ENCODE peak calls at places on chromosomes 1 and 21, in six cellular contexts. N is H9, Q is MM.1S, P is fibroblast of lung, M is mammary epithelial cell, D is K562. E is an unnamed sample.

GRCh38 chr1:2532485-2533160 is 2.6 kb upstream of the HES5 start:
- DNase-seq in N (no peak), M (no peak), Q (no peak), P (no peak), D (no peak), E (peak; percentile 60)

GRCh38 chr1:10195570-10195969 is 14.8 kb upstream of the KIF1B start:
- DNase-seq in Q (no peak), P (no peak), D (no peak), M (peak; percentile 70), N (no peak), E (no peak)

GRCh38 chr1:165439287-165439686 is 5.6 kb downstream of the RXRG start:
- DNase-seq in Q (no peak), P (no peak), N (peak; percentile 38), M (no peak), D (no peak), E (peak; percentile 52)

GRCh38 chr1:8443558-8444194 is 125.8 kb downstream of the SLC45A1 start:
- DNase-seq in Q (no peak), P (peak; percentile 37), N (peak; percentile 92), M (no peak), D (no peak), E (peak; percentile 66)

GRCh38 chr1:55816456-55816794 is 601.3 kb upstream of the USP24 start:
- DNase-seq in P (peak; percentile 81), Q (peak; percentile 88), M (peak; percentile 21), N (no peak), D (no peak), E (no peak)

GRCh38 chr21:46001821-46002681 is 20.5 kb downstream of the COL6A1 start:
- DNase-seq in Q (no peak), D (no peak), P (no peak), M (no peak), N (peak; percentile 21), E (no peak)

GRCh38 chr1:239212841-239213240 is 173.5 kb upstream of the CHRM3 start:
- DNase-seq in D (no peak), P (no peak), M (no peak), N (no peak), Q (no peak), E (no peak)

GRCh38 chr1:19341201-19342076 is 29.3 kb downstream of the SLC66A1 start:
- DNase-seq in M (peak; percentile 59), P (peak; percentile 72), Q (peak; percentile 69), N (peak; percentile 91), D (peak; percentile 91), E (peak; percentile 82)

GRCh38 chr1:178160736-178161475 is 67.0 kb downstream of the RASAL2 start:
- DNase-seq in M (no peak), P (no peak), D (no peak), N (no peak), Q (no peak), E (no peak)

GRCh38 chr1:155070721-155071556 is 7.4 kb downstream of the EFNA4 start:
- DNase-seq in M (no peak), Q (peak; percentile 80), P (peak; percentile 61), D (peak; percentile 86), N (peak; percentile 94), E (peak; percentile 95)

GRCh38 chr1:59769412-59770095 is 45.2 kb upstream of the HOOK1 start:
- DNase-seq in M (no peak), N (no peak), P (no peak), Q (no peak), D (no peak), E (no peak)

GRCh38 chr1:220810179-220810653 is 23.5 kb downstream of the MTARC1 start:
- DNase-seq in P (peak; percentile 84), N (peak; percentile 86), D (peak; percentile 81), Q (peak; percentile 89), M (no peak), E (peak; percentile 87)

GRCh38 chr1:201060586-201060985 is 37.1 kb upstream of the KIF21B start:
- DNase-seq in M (no peak), Q (no peak), N (no peak), P (no peak), D (no peak), E (no peak)

DNA sequence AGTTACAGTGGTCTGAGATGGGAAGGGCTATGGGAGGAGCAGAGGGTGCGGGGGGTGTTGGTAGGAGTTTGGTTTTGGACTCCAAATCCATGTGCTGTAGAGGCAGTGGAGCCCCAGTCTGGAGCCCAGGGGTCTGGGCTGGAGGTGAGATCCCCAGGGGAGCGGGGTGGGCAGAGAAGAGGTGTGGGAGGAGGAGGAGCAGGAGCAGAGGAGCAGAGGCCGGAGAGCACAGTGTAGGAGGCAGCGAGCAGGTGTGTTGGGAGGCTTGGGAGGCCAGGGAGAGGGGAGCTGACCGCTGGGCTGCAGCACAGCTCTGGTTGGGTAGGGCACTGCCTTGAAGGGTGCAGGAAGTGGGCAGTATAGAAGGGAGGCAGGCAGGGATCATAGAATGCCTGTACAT is 28.9 kb downstream of the LHX4 start:
- DNase-seq in N (no peak), P (no peak), M (no peak), Q (no peak), D (no peak), E (no peak)
- TF ChIP-seq CTCF in N (no peak), P (no peak), M (no peak), Q (no peak), D (no peak), E (no peak)

GRCh38 chr1:160799641-160800040 is 3.7 kb downstream of the LY9 start:
- DNase-seq in D (no peak), N (no peak), Q (no peak), P (no peak), M (no peak), E (no peak)

GRCh38 chr1:160798439-160798838 is 2.5 kb downstream of the LY9 start:
- DNase-seq in Q (no peak), M (no peak), D (no peak), P (no peak), N (no peak), E (no peak)

GRCh38 chr1:160795951-160796383 is at the start of gene LY9:
- DNase-seq in P (no peak), N (no peak), D (no peak), M (no peak), Q (peak; percentile 99), E (no peak)

GRCh38 chr1:160797861-160798273 is 1.9 kb downstream of the LY9 start:
- DNase-seq in M (peak; percentile 75), D (no peak), N (no peak), P (no peak), Q (peak; percentile 38), E (no peak)

DNA sequence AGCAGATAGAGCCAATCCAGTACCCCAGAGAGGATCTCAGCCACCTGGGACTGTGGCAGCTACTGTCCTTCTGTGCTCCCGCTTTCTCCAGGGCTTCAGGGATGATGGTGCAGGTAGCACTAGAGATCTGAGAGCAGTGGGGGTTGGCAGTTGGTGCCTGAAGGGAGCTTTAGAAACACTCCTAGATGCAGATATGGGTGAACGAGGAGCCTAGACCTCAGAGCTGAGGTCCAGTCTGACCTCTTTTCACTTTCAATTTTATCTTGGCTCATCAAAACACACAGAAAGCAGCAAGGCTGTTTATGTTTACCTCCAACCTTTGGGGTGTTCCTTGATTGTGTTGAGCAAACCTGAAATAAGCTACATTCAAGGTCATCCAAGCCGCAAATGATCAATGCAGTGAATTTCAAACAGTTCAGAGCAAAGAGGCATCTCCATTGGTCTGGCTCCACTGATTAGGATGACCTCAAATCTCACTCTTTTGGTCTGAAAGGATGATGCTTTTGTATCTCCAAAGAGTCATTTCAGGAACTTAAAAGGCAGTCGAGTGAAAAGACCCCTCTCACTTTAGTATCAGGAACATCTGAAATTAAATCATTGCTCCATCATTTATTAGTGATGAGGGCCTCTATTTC is 1.3 kb downstream of the LY9 start:
- DNase-seq in P (no peak), D (no peak), N (no peak), Q (peak; percentile 68), M (no peak), E (no peak)
- H2AFZ ChIP-seq in P (no peak overlapping the region), D (no peak overlapping the region), N (no peak overlapping the region), Q (no peak overlapping the region), M (no peak overlapping the region), E (no peak overlapping the region)

DNA sequence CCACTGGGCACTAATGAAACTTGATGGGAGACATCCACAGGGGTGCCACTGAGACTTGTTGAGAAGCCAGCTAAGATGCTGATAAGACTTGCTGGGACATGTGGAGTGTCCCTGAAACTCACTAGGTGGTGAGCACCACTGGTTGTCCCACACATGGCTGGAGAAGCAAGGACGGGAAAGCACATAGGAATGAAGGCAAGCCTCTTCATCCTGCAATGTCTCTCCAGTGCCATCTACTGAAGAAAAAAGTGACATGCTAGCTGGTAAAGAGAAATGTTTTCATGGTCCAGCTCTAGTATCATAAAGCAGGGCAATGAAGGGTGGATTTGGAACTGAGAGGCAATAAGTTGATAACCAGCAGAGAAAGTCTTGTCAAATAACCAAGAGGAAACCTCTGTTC is 283.0 kb downstream of the PAPPA2 start:
- DNase-seq in N (no peak), Q (no peak), D (no peak), P (no peak), M (peak; percentile 12), E (no peak)
- TF ChIP-seq CTCF in N (peak; percentile 47), Q (peak; percentile 30), D (peak; percentile 35), P (peak; percentile 5), M (peak; percentile 23), E (peak; percentile 25)

GRCh38 chr1:202858789-202859414 is 30.0 kb downstream of the RABIF start:
- DNase-seq in P (no peak), M (no peak), D (no peak), Q (no peak), N (no peak), E (no peak)

GRCh38 chr1:202858306-202858705 is 30.6 kb downstream of the RABIF start:
- DNase-seq in N (no peak), M (no peak), D (no peak), Q (no peak), P (peak; percentile 67), E (no peak)

GRCh38 chr1:202854787-202855186 is 34.2 kb downstream of the RABIF start:
- DNase-seq in N (no peak), D (no peak), P (no peak), M (no peak), Q (no peak), E (no peak)

GRCh38 chr1:202857136-202857610 is 31.8 kb downstream of the RABIF start:
- DNase-seq in P (no peak), M (no peak), Q (no peak), D (no peak), N (no peak), E (no peak)

GRCh38 chr1:202856034-202856433 is 32.9 kb downstream of the RABIF start:
- DNase-seq in D (no peak), M (no peak), Q (no peak), P (no peak), N (no peak), E (no peak)
- H2AFZ ChIP-seq in D (no peak overlapping the region), M (no peak overlapping the region), Q (no peak overlapping the region), P (no peak overlapping the region), N (no peak overlapping the region), E (no peak overlapping the region)

GRCh38 chr1:235597867-235598553 is 51.6 kb downstream of the GNG4 start:
- DNase-seq in M (peak; percentile 32), Q (no peak), N (no peak), D (peak; percentile 37), P (peak; percentile 57), E (peak; percentile 27)
- TF ChIP-seq CTCF in M (peak; percentile 43), Q (peak; percentile 30), N (peak; percentile 61), D (peak; percentile 35), P (peak; percentile 48), E (peak; percentile 32)